ENCODE peak calls at places on chromosomes 13 and 19, in ten cellular contexts. One of them, this sample, is unnamed.

GRCh38 chr13:87893186-87893585 is 222.0 kb downstream of the SLITRK5 start:
- DNase-seq in transverse colon: no peak
- DNase-seq in esophagus squamous epithelium: no peak
- DNase-seq in heart left ventricle: no peak
- DNase-seq in AG04450: no peak
- DNase-seq in tibial artery: no peak
- DNase-seq in neuronal stem cell: no peak
- DNase-seq in dorsolateral prefrontal cortex: no peak
- DNase-seq in naive thymus-derived CD4-positive, alpha-beta T cell: no peak
- DNase-seq in substantia nigra: no peak
- DNase-seq in this sample: no peak

GRCh38 chr19:5680083-5680436 is 256 bp downstream of the MICOS13 start:
- DNase-seq in AG04450: no peak
- DNase-seq in tibial artery: no peak
- DNase-seq in esophagus squamous epithelium: no peak
- DNase-seq in naive thymus-derived CD4-positive, alpha-beta T cell: no peak
- DNase-seq in substantia nigra: no peak
- DNase-seq in dorsolateral prefrontal cortex: no peak
- DNase-seq in transverse colon: peak
- DNase-seq in heart left ventricle: peak
- DNase-seq in neuronal stem cell: no peak
- DNase-seq in this sample: peak

GRCh38 chr19:44657211-44657921 is 13.7 kb downstream of the PVR start:
- DNase-seq in transverse colon: peak
- DNase-seq in neuronal stem cell: peak
- DNase-seq in tibial artery: peak
- DNase-seq in esophagus squamous epithelium: no peak
- DNase-seq in heart left ventricle: peak
- DNase-seq in AG04450: no peak
- DNase-seq in substantia nigra: no peak
- DNase-seq in naive thymus-derived CD4-positive, alpha-beta T cell: peak
- DNase-seq in dorsolateral prefrontal cortex: peak
- DNase-seq in this sample: no peak

GRCh38 chr13:83286737-83287136 is 595.5 kb downstream of the SLITRK1 start:
- DNase-seq in dorsolateral prefrontal cortex: no peak
- DNase-seq in esophagus squamous epithelium: no peak
- DNase-seq in heart left ventricle: no peak
- DNase-seq in neuronal stem cell: no peak
- DNase-seq in substantia nigra: no peak
- DNase-seq in tibial artery: no peak
- DNase-seq in transverse colon: no peak
- DNase-seq in AG04450: no peak
- DNase-seq in naive thymus-derived CD4-positive, alpha-beta T cell: no peak
- DNase-seq in this sample: no peak

GRCh38 chr19:1814833-1815604 is 2.9 kb upstream of the ATP8B3 start:
- DNase-seq in substantia nigra: no peak
- DNase-seq in neuronal stem cell: no peak
- DNase-seq in dorsolateral prefrontal cortex: no peak
- DNase-seq in tibial artery: no peak
- DNase-seq in heart left ventricle: no peak
- DNase-seq in esophagus squamous epithelium: no peak
- DNase-seq in naive thymus-derived CD4-positive, alpha-beta T cell: no peak
- DNase-seq in transverse colon: no peak
- DNase-seq in AG04450: no peak
- DNase-seq in this sample: no peak

GRCh38 chr13:103625194-103625593 is 559.0 kb upstream of the SLC10A2 start:
- DNase-seq in AG04450: no peak
- DNase-seq in heart left ventricle: no peak
- DNase-seq in transverse colon: no peak
- DNase-seq in dorsolateral prefrontal cortex: no peak
- DNase-seq in esophagus squamous epithelium: no peak
- DNase-seq in neuronal stem cell: no peak
- DNase-seq in tibial artery: no peak
- DNase-seq in substantia nigra: no peak
- DNase-seq in naive thymus-derived CD4-positive, alpha-beta T cell: no peak
- DNase-seq in this sample: no peak

GRCh38 chr19:6678690-6679109 is 8.7 kb upstream of the TNFSF14 start:
- DNase-seq in heart left ventricle: no peak
- DNase-seq in transverse colon: no peak
- DNase-seq in dorsolateral prefrontal cortex: no peak
- DNase-seq in esophagus squamous epithelium: no peak
- DNase-seq in AG04450: no peak
- DNase-seq in neuronal stem cell: no peak
- DNase-seq in naive thymus-derived CD4-positive, alpha-beta T cell: no peak
- DNase-seq in substantia nigra: no peak
- DNase-seq in tibial artery: no peak
- DNase-seq in this sample: no peak

GRCh38 chr19:39372941-39373340 is 18.0 kb downstream of the PAF1 start:
- DNase-seq in transverse colon: no peak
- DNase-seq in neuronal stem cell: no peak
- DNase-seq in substantia nigra: no peak
- DNase-seq in dorsolateral prefrontal cortex: no peak
- DNase-seq in esophagus squamous epithelium: no peak
- DNase-seq in heart left ventricle: no peak
- DNase-seq in AG04450: no peak
- DNase-seq in naive thymus-derived CD4-positive, alpha-beta T cell: no peak
- DNase-seq in tibial artery: no peak
- DNase-seq in this sample: no peak

GRCh38 chr13:113411216-113412023 is 41.9 kb downstream of the ADPRHL1 start:
- DNase-seq in heart left ventricle: peak
- DNase-seq in neuronal stem cell: no peak
- DNase-seq in tibial artery: peak
- DNase-seq in transverse colon: peak
- DNase-seq in AG04450: peak
- DNase-seq in naive thymus-derived CD4-positive, alpha-beta T cell: no peak
- DNase-seq in substantia nigra: no peak
- DNase-seq in esophagus squamous epithelium: no peak
- DNase-seq in dorsolateral prefrontal cortex: peak
- DNase-seq in this sample: no peak

GRCh38 chr13:112467236-112467635 is 91.1 kb downstream of the SPACA7 start:
- DNase-seq in substantia nigra: no peak
- DNase-seq in neuronal stem cell: no peak
- DNase-seq in esophagus squamous epithelium: no peak
- DNase-seq in heart left ventricle: no peak
- DNase-seq in dorsolateral prefrontal cortex: no peak
- DNase-seq in tibial artery: no peak
- DNase-seq in transverse colon: no peak
- DNase-seq in naive thymus-derived CD4-positive, alpha-beta T cell: no peak
- DNase-seq in AG04450: no peak
- DNase-seq in this sample: no peak

GRCh38 chr13:36163809-36164308 is 32.7 kb upstream of the DCLK1 start:
- DNase-seq in neuronal stem cell: no peak
- DNase-seq in substantia nigra: no peak
- DNase-seq in tibial artery: peak
- DNase-seq in dorsolateral prefrontal cortex: no peak
- DNase-seq in AG04450: peak
- DNase-seq in transverse colon: peak
- DNase-seq in esophagus squamous epithelium: no peak
- DNase-seq in heart left ventricle: peak
- DNase-seq in naive thymus-derived CD4-positive, alpha-beta T cell: no peak
- DNase-seq in this sample: no peak

GRCh38 chr19:47714339-47714738 is 1.1 kb downstream of the EHD2 start:
- DNase-seq in dorsolateral prefrontal cortex: no peak
- DNase-seq in transverse colon: no peak
- DNase-seq in neuronal stem cell: no peak
- DNase-seq in tibial artery: no peak
- DNase-seq in heart left ventricle: no peak
- DNase-seq in naive thymus-derived CD4-positive, alpha-beta T cell: no peak
- DNase-seq in AG04450: no peak
- DNase-seq in esophagus squamous epithelium: no peak
- DNase-seq in substantia nigra: no peak
- DNase-seq in this sample: no peak
- H3K27ac ChIP-seq in dorsolateral prefrontal cortex: no peak
- H3K27ac ChIP-seq in transverse colon: peak
- H3K27ac ChIP-seq in neuronal stem cell: no peak
- H3K27ac ChIP-seq in tibial artery: peak
- H3K27ac ChIP-seq in heart left ventricle: peak
- H3K27ac ChIP-seq in naive thymus-derived CD4-positive, alpha-beta T cell: no peak
- H3K27ac ChIP-seq in AG04450: no peak
- H3K27ac ChIP-seq in esophagus squamous epithelium: peak
- H3K27ac ChIP-seq in substantia nigra: no peak
- H3K27ac ChIP-seq in this sample: no peak

GRCh38 chr19:54040003-54040402 is 23.7 kb downstream of the VSTM1 start:
- DNase-seq in AG04450: no peak
- DNase-seq in substantia nigra: no peak
- DNase-seq in dorsolateral prefrontal cortex: no peak
- DNase-seq in tibial artery: no peak
- DNase-seq in heart left ventricle: no peak
- DNase-seq in esophagus squamous epithelium: no peak
- DNase-seq in naive thymus-derived CD4-positive, alpha-beta T cell: no peak
- DNase-seq in transverse colon: no peak
- DNase-seq in neuronal stem cell: no peak
- DNase-seq in this sample: no peak

GRCh38 chr19:54047626-54048025 is 16.1 kb downstream of the VSTM1 start:
- DNase-seq in AG04450: no peak
- DNase-seq in heart left ventricle: no peak
- DNase-seq in substantia nigra: no peak
- DNase-seq in dorsolateral prefrontal cortex: no peak
- DNase-seq in naive thymus-derived CD4-positive, alpha-beta T cell: no peak
- DNase-seq in transverse colon: no peak
- DNase-seq in tibial artery: no peak
- DNase-seq in neuronal stem cell: no peak
- DNase-seq in esophagus squamous epithelium: no peak
- DNase-seq in this sample: no peak

GRCh38 chr19:54045771-54046170 is 17.9 kb downstream of the VSTM1 start:
- DNase-seq in neuronal stem cell: no peak
- DNase-seq in substantia nigra: no peak
- DNase-seq in esophagus squamous epithelium: no peak
- DNase-seq in transverse colon: no peak
- DNase-seq in tibial artery: no peak
- DNase-seq in AG04450: no peak
- DNase-seq in dorsolateral prefrontal cortex: no peak
- DNase-seq in naive thymus-derived CD4-positive, alpha-beta T cell: no peak
- DNase-seq in heart left ventricle: no peak
- DNase-seq in this sample: no peak

GRCh38 chr19:54042989-54043388 is 20.7 kb downstream of the VSTM1 start:
- DNase-seq in heart left ventricle: no peak
- DNase-seq in neuronal stem cell: no peak
- DNase-seq in tibial artery: no peak
- DNase-seq in transverse colon: no peak
- DNase-seq in dorsolateral prefrontal cortex: no peak
- DNase-seq in naive thymus-derived CD4-positive, alpha-beta T cell: no peak
- DNase-seq in esophagus squamous epithelium: no peak
- DNase-seq in substantia nigra: no peak
- DNase-seq in AG04450: no peak
- DNase-seq in this sample: no peak

DNA sequence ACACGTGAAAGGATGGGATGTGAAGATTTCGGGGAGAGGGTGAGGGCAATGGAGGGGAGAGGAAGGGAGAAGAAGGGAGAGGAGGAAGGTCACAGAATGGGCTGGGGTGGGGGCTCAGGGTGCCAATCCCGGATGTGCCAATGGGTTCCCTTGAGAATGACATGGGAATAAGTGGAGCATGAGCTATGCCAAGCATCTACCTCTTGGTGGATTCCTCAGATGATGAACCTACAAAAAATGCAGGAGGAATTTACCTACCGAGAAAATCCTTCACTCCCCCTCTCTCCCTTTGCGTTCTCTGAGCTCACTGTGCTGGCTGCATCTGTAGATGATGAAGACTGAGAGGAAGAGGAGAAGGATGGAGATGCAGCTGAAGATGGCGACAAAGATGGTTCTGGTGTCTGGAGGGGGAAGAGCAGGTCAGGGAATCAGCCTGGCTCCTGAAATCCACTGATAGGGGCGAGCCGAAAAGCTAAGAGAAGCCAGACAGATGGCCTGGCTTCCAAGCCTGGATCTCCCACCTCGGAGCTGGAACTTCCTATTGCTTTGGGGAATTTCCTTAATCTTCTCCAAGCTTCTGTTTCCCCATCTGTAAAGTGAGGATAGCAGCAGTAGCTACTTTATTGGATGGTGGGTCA is 21.6 kb downstream of the VSTM1 start:
- DNase-seq in esophagus squamous epithelium: no peak
- DNase-seq in naive thymus-derived CD4-positive, alpha-beta T cell: no peak
- DNase-seq in dorsolateral prefrontal cortex: no peak
- DNase-seq in tibial artery: no peak
- DNase-seq in AG04450: no peak
- DNase-seq in transverse colon: no peak
- DNase-seq in neuronal stem cell: no peak
- DNase-seq in heart left ventricle: no peak
- DNase-seq in substantia nigra: no peak
- DNase-seq in this sample: no peak
- H3K27ac ChIP-seq in esophagus squamous epithelium: no peak
- H3K27ac ChIP-seq in naive thymus-derived CD4-positive, alpha-beta T cell: no peak
- H3K27ac ChIP-seq in dorsolateral prefrontal cortex: no peak
- H3K27ac ChIP-seq in tibial artery: no peak
- H3K27ac ChIP-seq in AG04450: no peak
- H3K27ac ChIP-seq in transverse colon: no peak
- H3K27ac ChIP-seq in neuronal stem cell: no peak
- H3K27ac ChIP-seq in heart left ventricle: no peak
- H3K27ac ChIP-seq in substantia nigra: no peak
- H3K27ac ChIP-seq in this sample: no peak

DNA sequence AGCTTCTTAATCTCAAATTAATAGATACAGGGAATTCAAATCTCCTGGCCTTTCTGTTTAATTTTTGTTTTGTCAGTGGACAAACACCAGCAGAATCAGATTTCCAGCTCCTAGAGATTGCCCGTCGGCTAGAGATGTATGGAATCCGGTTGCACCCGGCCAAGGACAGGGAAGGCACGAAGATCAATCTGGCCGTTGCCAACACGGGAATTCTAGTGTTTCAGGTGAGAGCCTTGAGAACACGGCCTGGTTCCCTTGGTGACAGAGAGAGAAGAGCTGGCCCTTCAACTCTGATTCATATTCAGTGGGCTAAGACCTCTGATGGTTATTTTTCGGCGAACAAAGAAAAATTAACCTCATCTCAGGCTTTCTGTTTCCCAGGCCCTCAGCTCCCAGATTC is 191.3 kb downstream of the STK24 start:
- DNase-seq in neuronal stem cell: no peak
- DNase-seq in transverse colon: no peak
- DNase-seq in AG04450: no peak
- DNase-seq in naive thymus-derived CD4-positive, alpha-beta T cell: no peak
- DNase-seq in dorsolateral prefrontal cortex: no peak
- DNase-seq in heart left ventricle: no peak
- DNase-seq in tibial artery: no peak
- DNase-seq in substantia nigra: no peak
- DNase-seq in esophagus squamous epithelium: no peak
- DNase-seq in this sample: no peak
- H3K27ac ChIP-seq in neuronal stem cell: no peak
- H3K27ac ChIP-seq in transverse colon: no peak
- H3K27ac ChIP-seq in AG04450: no peak
- H3K27ac ChIP-seq in naive thymus-derived CD4-positive, alpha-beta T cell: no peak
- H3K27ac ChIP-seq in dorsolateral prefrontal cortex: no peak
- H3K27ac ChIP-seq in heart left ventricle: no peak
- H3K27ac ChIP-seq in tibial artery: no peak
- H3K27ac ChIP-seq in substantia nigra: no peak
- H3K27ac ChIP-seq in esophagus squamous epithelium: no peak
- H3K27ac ChIP-seq in this sample: no peak

DNA sequence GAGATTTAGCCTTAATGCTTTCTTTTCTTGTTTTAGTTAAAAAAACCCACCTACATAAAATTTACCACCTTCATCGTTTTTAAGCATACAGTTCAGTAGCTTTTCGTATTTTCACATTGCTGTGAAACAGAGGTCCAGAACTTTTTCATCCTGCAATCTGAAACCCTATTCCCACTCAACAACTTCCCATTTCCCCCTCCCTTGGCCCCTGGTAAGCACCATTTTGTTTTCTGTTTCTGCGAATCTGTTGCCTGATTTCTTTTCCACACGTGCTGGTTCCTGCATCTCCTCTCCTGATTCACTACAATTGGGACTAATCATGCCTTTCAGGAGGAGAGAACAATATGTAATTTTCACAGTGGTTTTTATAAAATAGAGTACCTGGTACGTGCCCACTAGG is 149.2 kb upstream of the RNF113B start:
- DNase-seq in tibial artery: no peak
- DNase-seq in dorsolateral prefrontal cortex: no peak
- DNase-seq in AG04450: no peak
- DNase-seq in neuronal stem cell: no peak
- DNase-seq in substantia nigra: no peak
- DNase-seq in esophagus squamous epithelium: no peak
- DNase-seq in naive thymus-derived CD4-positive, alpha-beta T cell: no peak
- DNase-seq in heart left ventricle: no peak
- DNase-seq in transverse colon: no peak
- DNase-seq in this sample: no peak
- H3K27ac ChIP-seq in tibial artery: no peak
- H3K27ac ChIP-seq in dorsolateral prefrontal cortex: peak
- H3K27ac ChIP-seq in AG04450: no peak
- H3K27ac ChIP-seq in neuronal stem cell: peak
- H3K27ac ChIP-seq in substantia nigra: no peak
- H3K27ac ChIP-seq in esophagus squamous epithelium: no peak
- H3K27ac ChIP-seq in naive thymus-derived CD4-positive, alpha-beta T cell: no peak
- H3K27ac ChIP-seq in heart left ventricle: no peak
- H3K27ac ChIP-seq in transverse colon: no peak
- H3K27ac ChIP-seq in this sample: no peak

This sample was measured in caudate nucleus.